ENCODE peak calls at places on chromosomes 6 and 20, in seven cellular contexts. C, E, G, A, S, N and V are unnamed samples.

GRCh38 chr6:98824163-98824906 is 10.0 kb upstream of the POU3F2 start:
- DNase-seq in C (peak), E (no peak), G (peak), A (no peak), S (no peak), N (no peak), V (no peak)

GRCh38 chr6:1137849-1138248 is 174.0 kb upstream of the FOXQ1 start:
- DNase-seq in C (no peak), E (no peak), G (no peak), A (no peak), S (no peak), N (peak), V (no peak)

GRCh38 chr6:13873288-13874190 is 51.2 kb upstream of the RNF182 start:
- DNase-seq in C (peak), E (peak), G (peak), A (peak), S (peak), N (peak), V (no peak)

GRCh38 chr6:5190467-5190866 is 70.3 kb downstream of the LYRM4 start:
- DNase-seq in C (no peak), E (no peak), G (no peak), A (peak), S (no peak), N (no peak), V (peak)

GRCh38 chr6:152598858-152599537 is 38.2 kb downstream of the SYNE1 start:
- DNase-seq in C (no peak), E (no peak), G (no peak), A (peak), S (no peak), N (no peak), V (peak)

GRCh38 chr6:108501559-108501958 is 59.2 kb upstream of the FOXO3 start:
- DNase-seq in C (no peak), E (no peak), G (no peak), A (peak), S (no peak), N (no peak), V (peak)

GRCh38 chr6:6724319-6725119 is 136.0 kb downstream of the LY86 start:
- DNase-seq in C (peak), E (no peak), G (peak), A (peak), S (peak), N (peak), V (peak)

GRCh38 chr6:81769834-81770233 is 17.4 kb upstream of the TENT5A start:
- DNase-seq in C (no peak), E (no peak), G (no peak), A (peak), S (no peak), N (no peak), V (peak)

GRCh38 chr20:34222208-34222607 is 19.0 kb upstream of the ASIP start:
- DNase-seq in C (no peak), E (no peak), G (no peak), A (peak), S (peak), N (peak), V (peak)

GRCh38 chr6:57423468-57423867 is 106.0 kb downstream of the PRIM2 start:
- DNase-seq in C (no peak), E (no peak), G (peak), A (no peak), S (no peak), N (no peak), V (no peak)

GRCh38 chr20:8805737-8806442 is 263.0 kb upstream of the PLCB4 start:
- DNase-seq in C (no peak), E (no peak), G (no peak), A (no peak), S (no peak), N (no peak), V (no peak)

GRCh38 chr20:64225828-64226598 is 29.5 kb upstream of the PCMTD2 start:
- DNase-seq in C (no peak), E (no peak), G (no peak), A (no peak), S (no peak), N (no peak), V (no peak)

GRCh38 chr6:151475653-151476523 is 17.9 kb upstream of the CCDC170 start:
- DNase-seq in C (peak), E (no peak), G (peak), A (peak), S (no peak), N (peak), V (peak)